ENCODE peak calls at places on chromosomes 12 and 14, in four cellular contexts. One of them, this sample, is unnamed.

GRCh38 chr12:18296201-18296908 is 35.0 kb downstream of the PIK3C2G start:
- DNase-seq in CD8-positive, alpha-beta memory T cell: no peak
- DNase-seq in activated CD8-positive, alpha-beta memory T cell treated with anti-CD3 and anti-CD28 coated beads, Interleukin-2, amount 50 U/mL, for 48 hours: no peak
- DNase-seq in BE2C: no peak
- DNase-seq in this sample: no peak

GRCh38 chr12:97500537-97500936 is 37.9 kb downstream of the RMST start:
- DNase-seq in activated CD8-positive, alpha-beta memory T cell treated with anti-CD3 and anti-CD28 coated beads, Interleukin-2, amount 50 U/mL, for 48 hours: no peak
- DNase-seq in BE2C: no peak
- DNase-seq in CD8-positive, alpha-beta memory T cell: no peak
- DNase-seq in this sample: no peak

GRCh38 chr12:89760783-89761182 is 52.1 kb upstream of the ATP2B1 start:
- DNase-seq in BE2C: no peak
- DNase-seq in activated CD8-positive, alpha-beta memory T cell treated with anti-CD3 and anti-CD28 coated beads, Interleukin-2, amount 50 U/mL, for 48 hours: no peak
- DNase-seq in CD8-positive, alpha-beta memory T cell: peak; percentile 68
- DNase-seq in this sample: peak; percentile 84

GRCh38 chr14:28758253-28758915 is 8.2 kb upstream of the FOXG1 start:
- DNase-seq in CD8-positive, alpha-beta memory T cell: no peak
- DNase-seq in activated CD8-positive, alpha-beta memory T cell treated with anti-CD3 and anti-CD28 coated beads, Interleukin-2, amount 50 U/mL, for 48 hours: no peak
- DNase-seq in BE2C: no peak
- DNase-seq in this sample: no peak

GRCh38 chr12:32264995-32265394 is 134.4 kb upstream of the FGD4 start:
- DNase-seq in CD8-positive, alpha-beta memory T cell: no peak
- DNase-seq in BE2C: no peak
- DNase-seq in activated CD8-positive, alpha-beta memory T cell treated with anti-CD3 and anti-CD28 coated beads, Interleukin-2, amount 50 U/mL, for 48 hours: no peak
- DNase-seq in this sample: no peak

GRCh38 chr12:112557954-112558630 is 139.3 kb downstream of the PTPN11 start:
- DNase-seq in activated CD8-positive, alpha-beta memory T cell treated with anti-CD3 and anti-CD28 coated beads, Interleukin-2, amount 50 U/mL, for 48 hours: no peak
- DNase-seq in CD8-positive, alpha-beta memory T cell: no peak
- DNase-seq in BE2C: no peak
- DNase-seq in this sample: no peak

GRCh38 chr12:55957106-55957859 is 8.6 kb downstream of the PMEL start:
- DNase-seq in CD8-positive, alpha-beta memory T cell: no peak
- DNase-seq in BE2C: no peak
- DNase-seq in activated CD8-positive, alpha-beta memory T cell treated with anti-CD3 and anti-CD28 coated beads, Interleukin-2, amount 50 U/mL, for 48 hours: no peak
- DNase-seq in this sample: no peak

GRCh38 chr12:114238808-114239207 is 167.1 kb downstream of the TBX5 start:
- DNase-seq in CD8-positive, alpha-beta memory T cell: no peak
- DNase-seq in BE2C: peak; percentile 48
- DNase-seq in activated CD8-positive, alpha-beta memory T cell treated with anti-CD3 and anti-CD28 coated beads, Interleukin-2, amount 50 U/mL, for 48 hours: no peak
- DNase-seq in this sample: no peak

GRCh38 chr14:51873221-51873893 is 12.9 kb downstream of the GNG2 start:
- DNase-seq in activated CD8-positive, alpha-beta memory T cell treated with anti-CD3 and anti-CD28 coated beads, Interleukin-2, amount 50 U/mL, for 48 hours: no peak
- DNase-seq in BE2C: no peak
- DNase-seq in CD8-positive, alpha-beta memory T cell: no peak
- DNase-seq in this sample: no peak

GRCh38 chr14:90571149-90571548 is 174.3 kb downstream of the CALM1 start:
- DNase-seq in BE2C: no peak
- DNase-seq in CD8-positive, alpha-beta memory T cell: no peak
- DNase-seq in activated CD8-positive, alpha-beta memory T cell treated with anti-CD3 and anti-CD28 coated beads, Interleukin-2, amount 50 U/mL, for 48 hours: no peak
- DNase-seq in this sample: no peak

GRCh38 chr12:79482323-79482722 is 208.4 kb downstream of the PAWR start:
- DNase-seq in CD8-positive, alpha-beta memory T cell: no peak
- DNase-seq in BE2C: no peak
- DNase-seq in activated CD8-positive, alpha-beta memory T cell treated with anti-CD3 and anti-CD28 coated beads, Interleukin-2, amount 50 U/mL, for 48 hours: no peak
- DNase-seq in this sample: no peak

GRCh38 chr12:52789637-52790426 is 6.1 kb downstream of the KRT3 start:
- DNase-seq in BE2C: no peak
- DNase-seq in CD8-positive, alpha-beta memory T cell: no peak
- DNase-seq in activated CD8-positive, alpha-beta memory T cell treated with anti-CD3 and anti-CD28 coated beads, Interleukin-2, amount 50 U/mL, for 48 hours: no peak
- DNase-seq in this sample: peak; percentile 34

GRCh38 chr14:32366256-32366655 is 37.2 kb downstream of the AKAP6 start:
- DNase-seq in activated CD8-positive, alpha-beta memory T cell treated with anti-CD3 and anti-CD28 coated beads, Interleukin-2, amount 50 U/mL, for 48 hours: no peak
- DNase-seq in BE2C: peak; percentile 46
- DNase-seq in CD8-positive, alpha-beta memory T cell: no peak
- DNase-seq in this sample: no peak

GRCh38 chr14:22487401-22487800 is 101.6 kb downstream of the DAD1 start:
- DNase-seq in activated CD8-positive, alpha-beta memory T cell treated with anti-CD3 and anti-CD28 coated beads, Interleukin-2, amount 50 U/mL, for 48 hours: no peak
- DNase-seq in BE2C: peak; percentile 32
- DNase-seq in CD8-positive, alpha-beta memory T cell: no peak
- DNase-seq in this sample: no peak

GRCh38 chr12:25518512-25518911 is 34.6 kb downstream of the LMNTD1 start:
- DNase-seq in BE2C: no peak
- DNase-seq in CD8-positive, alpha-beta memory T cell: no peak
- DNase-seq in activated CD8-positive, alpha-beta memory T cell treated with anti-CD3 and anti-CD28 coated beads, Interleukin-2, amount 50 U/mL, for 48 hours: no peak
- DNase-seq in this sample: no peak

GRCh38 chr14:51302319-51303030 is 62.4 kb downstream of the TMX1 start:
- DNase-seq in CD8-positive, alpha-beta memory T cell: no peak
- DNase-seq in BE2C: peak; percentile 28
- DNase-seq in activated CD8-positive, alpha-beta memory T cell treated with anti-CD3 and anti-CD28 coated beads, Interleukin-2, amount 50 U/mL, for 48 hours: no peak
- DNase-seq in this sample: no peak

GRCh38 chr14:32307881-32308582 is 21.1 kb upstream of the AKAP6 start:
- DNase-seq in activated CD8-positive, alpha-beta memory T cell treated with anti-CD3 and anti-CD28 coated beads, Interleukin-2, amount 50 U/mL, for 48 hours: no peak
- DNase-seq in BE2C: no peak
- DNase-seq in CD8-positive, alpha-beta memory T cell: no peak
- DNase-seq in this sample: no peak

GRCh38 chr12:116515674-116516073 is 43.5 kb upstream of the MAP1LC3B2 start:
- DNase-seq in CD8-positive, alpha-beta memory T cell: no peak
- DNase-seq in BE2C: no peak
- DNase-seq in activated CD8-positive, alpha-beta memory T cell treated with anti-CD3 and anti-CD28 coated beads, Interleukin-2, amount 50 U/mL, for 48 hours: no peak
- DNase-seq in this sample: no peak

GRCh38 chr14:103220134-103220981 is 97.1 kb downstream of the TNFAIP2 start:
- DNase-seq in CD8-positive, alpha-beta memory T cell: no peak
- DNase-seq in activated CD8-positive, alpha-beta memory T cell treated with anti-CD3 and anti-CD28 coated beads, Interleukin-2, amount 50 U/mL, for 48 hours: no peak
- DNase-seq in BE2C: no peak
- DNase-seq in this sample: no peak

GRCh38 chr12:71397433-71397954 is 42.1 kb upstream of the LGR5 start:
- DNase-seq in BE2C: no peak
- DNase-seq in activated CD8-positive, alpha-beta memory T cell treated with anti-CD3 and anti-CD28 coated beads, Interleukin-2, amount 50 U/mL, for 48 hours: no peak
- DNase-seq in CD8-positive, alpha-beta memory T cell: no peak
- DNase-seq in this sample: no peak

GRCh38 chr12:16165506-16165905 is 112.0 kb downstream of the SLC15A5 start:
- DNase-seq in CD8-positive, alpha-beta memory T cell: no peak
- DNase-seq in activated CD8-positive, alpha-beta memory T cell treated with anti-CD3 and anti-CD28 coated beads, Interleukin-2, amount 50 U/mL, for 48 hours: no peak
- DNase-seq in BE2C: peak; percentile 11
- DNase-seq in this sample: no peak

GRCh38 chr12:26090853-26091510 is 33.9 kb downstream of the BHLHE41 start:
- DNase-seq in activated CD8-positive, alpha-beta memory T cell treated with anti-CD3 and anti-CD28 coated beads, Interleukin-2, amount 50 U/mL, for 48 hours: no peak
- DNase-seq in BE2C: no peak
- DNase-seq in CD8-positive, alpha-beta memory T cell: no peak
- DNase-seq in this sample: no peak

GRCh38 chr14:69665596-69665995 is 54.2 kb downstream of the SUSD6 start:
- DNase-seq in CD8-positive, alpha-beta memory T cell: no peak
- DNase-seq in activated CD8-positive, alpha-beta memory T cell treated with anti-CD3 and anti-CD28 coated beads, Interleukin-2, amount 50 U/mL, for 48 hours: no peak
- DNase-seq in BE2C: no peak
- DNase-seq in this sample: no peak

GRCh38 chr12:113244015-113244983 is 23.0 kb downstream of the TPCN1 start:
- DNase-seq in CD8-positive, alpha-beta memory T cell: no peak
- DNase-seq in BE2C: peak; percentile 55
- DNase-seq in activated CD8-positive, alpha-beta memory T cell treated with anti-CD3 and anti-CD28 coated beads, Interleukin-2, amount 50 U/mL, for 48 hours: no peak
- DNase-seq in this sample: no peak

GRCh38 chr12:11633968-11634367 is 15.5 kb upstream of the ETV6 start:
- DNase-seq in BE2C: no peak
- DNase-seq in CD8-positive, alpha-beta memory T cell: no peak
- DNase-seq in activated CD8-positive, alpha-beta memory T cell treated with anti-CD3 and anti-CD28 coated beads, Interleukin-2, amount 50 U/mL, for 48 hours: no peak
- DNase-seq in this sample: no peak

GRCh38 chr14:37597538-37598084 is 2.2 kb downstream of the TTC6 start:
- DNase-seq in activated CD8-positive, alpha-beta memory T cell treated with anti-CD3 and anti-CD28 coated beads, Interleukin-2, amount 50 U/mL, for 48 hours: no peak
- DNase-seq in CD8-positive, alpha-beta memory T cell: no peak
- DNase-seq in BE2C: no peak
- DNase-seq in this sample: no peak

GRCh38 chr14:65318636-65319506 is 93.7 kb upstream of the FUT8 start:
- DNase-seq in CD8-positive, alpha-beta memory T cell: no peak
- DNase-seq in activated CD8-positive, alpha-beta memory T cell treated with anti-CD3 and anti-CD28 coated beads, Interleukin-2, amount 50 U/mL, for 48 hours: no peak
- DNase-seq in BE2C: no peak
- DNase-seq in this sample: no peak

GRCh38 chr12:95908573-95908972 is 33.8 kb downstream of the CCDC38 start:
- DNase-seq in CD8-positive, alpha-beta memory T cell: no peak
- DNase-seq in activated CD8-positive, alpha-beta memory T cell treated with anti-CD3 and anti-CD28 coated beads, Interleukin-2, amount 50 U/mL, for 48 hours: no peak
- DNase-seq in BE2C: no peak
- DNase-seq in this sample: no peak

GRCh38 chr12:20415641-20416040 is 47.3 kb downstream of the PDE3A start:
- DNase-seq in CD8-positive, alpha-beta memory T cell: no peak
- DNase-seq in activated CD8-positive, alpha-beta memory T cell treated with anti-CD3 and anti-CD28 coated beads, Interleukin-2, amount 50 U/mL, for 48 hours: no peak
- DNase-seq in BE2C: no peak
- DNase-seq in this sample: no peak

GRCh38 chr14:58712357-58712756 is 74.6 kb downstream of the DACT1 start:
- DNase-seq in BE2C: peak; percentile 71
- DNase-seq in activated CD8-positive, alpha-beta memory T cell treated with anti-CD3 and anti-CD28 coated beads, Interleukin-2, amount 50 U/mL, for 48 hours: no peak
- DNase-seq in CD8-positive, alpha-beta memory T cell: no peak
- DNase-seq in this sample: no peak

GRCh38 chr12:91958816-91959215 is 186.8 kb downstream of the BTG1 start:
- DNase-seq in CD8-positive, alpha-beta memory T cell: no peak
- DNase-seq in BE2C: no peak
- DNase-seq in activated CD8-positive, alpha-beta memory T cell treated with anti-CD3 and anti-CD28 coated beads, Interleukin-2, amount 50 U/mL, for 48 hours: no peak
- DNase-seq in this sample: peak; percentile 56

GRCh38 chr14:38931969-38932652 is 170.9 kb downstream of the SEC23A start:
- DNase-seq in activated CD8-positive, alpha-beta memory T cell treated with anti-CD3 and anti-CD28 coated beads, Interleukin-2, amount 50 U/mL, for 48 hours: no peak
- DNase-seq in CD8-positive, alpha-beta memory T cell: no peak
- DNase-seq in BE2C: no peak
- DNase-seq in this sample: no peak

GRCh38 chr12:15505616-15506015 is 183.3 kb downstream of the PTPRO start:
- DNase-seq in BE2C: no peak
- DNase-seq in CD8-positive, alpha-beta memory T cell: no peak
- DNase-seq in activated CD8-positive, alpha-beta memory T cell treated with anti-CD3 and anti-CD28 coated beads, Interleukin-2, amount 50 U/mL, for 48 hours: no peak
- DNase-seq in this sample: no peak

GRCh38 chr14:39847191-39847590 is 415.0 kb upstream of the FBXO33 start:
- DNase-seq in activated CD8-positive, alpha-beta memory T cell treated with anti-CD3 and anti-CD28 coated beads, Interleukin-2, amount 50 U/mL, for 48 hours: no peak
- DNase-seq in CD8-positive, alpha-beta memory T cell: no peak
- DNase-seq in BE2C: no peak
- DNase-seq in this sample: no peak

GRCh38 chr14:77882098-77882497 is 82.2 kb downstream of the ADCK1 start:
- DNase-seq in CD8-positive, alpha-beta memory T cell: no peak
- DNase-seq in activated CD8-positive, alpha-beta memory T cell treated with anti-CD3 and anti-CD28 coated beads, Interleukin-2, amount 50 U/mL, for 48 hours: no peak
- DNase-seq in BE2C: peak; percentile 94
- DNase-seq in this sample: no peak

GRCh38 chr12:15163001-15163400 is 58.2 kb downstream of the RERG start:
- DNase-seq in BE2C: no peak
- DNase-seq in CD8-positive, alpha-beta memory T cell: no peak
- DNase-seq in activated CD8-positive, alpha-beta memory T cell treated with anti-CD3 and anti-CD28 coated beads, Interleukin-2, amount 50 U/mL, for 48 hours: no peak
- DNase-seq in this sample: no peak

GRCh38 chr12:124510301-124510970 is 57.0 kb downstream of the NCOR2 start:
- DNase-seq in activated CD8-positive, alpha-beta memory T cell treated with anti-CD3 and anti-CD28 coated beads, Interleukin-2, amount 50 U/mL, for 48 hours: no peak
- DNase-seq in CD8-positive, alpha-beta memory T cell: no peak
- DNase-seq in BE2C: no peak
- DNase-seq in this sample: peak; percentile 31

GRCh38 chr14:44898547-44898946 is 63.2 kb downstream of the KLHL28 start:
- DNase-seq in activated CD8-positive, alpha-beta memory T cell treated with anti-CD3 and anti-CD28 coated beads, Interleukin-2, amount 50 U/mL, for 48 hours: no peak
- DNase-seq in CD8-positive, alpha-beta memory T cell: no peak
- DNase-seq in BE2C: no peak
- DNase-seq in this sample: no peak

This sample was measured in T-helper 2 cell.